ENCODE peak calls at places on chromosomes 2 and 18, in eight cellular contexts. I is breast epithelium, A is right lobe of liver, D is body of pancreas, T is HepG2, L is sigmoid colon, X is uterus, E is ovary. O is an unnamed sample.

GRCh38 chr18:23981369-23981768 is 33.2 kb upstream of the TTC39C start:
- DNase-seq in T (no peak), E (no peak), I (no peak), A (no peak), L (no peak), D (no peak), X (no peak), O (no peak)

GRCh38 chr2:108454440-108454839 is 5.4 kb downstream of the GCC2 start:
- DNase-seq in T (no peak), I (no peak), D (no peak), E (no peak), X (no peak), L (no peak), A (no peak), O (no peak)

GRCh38 chr18:40708726-40709125 is 1246.3 kb upstream of the PIK3C3 start:
- DNase-seq in T (no peak), I (no peak), E (no peak), L (no peak), A (no peak), D (no peak), X (no peak), O (no peak)

GRCh38 chr2:234827096-234827860 is 124.5 kb upstream of the SH3BP4 start:
- DNase-seq in T (no peak), X (no peak), I (no peak), A (no peak), L (no peak), E (no peak), D (no peak), O (no peak)

GRCh38 chr2:192124576-192124975 is 70.2 kb downstream of the TMEFF2 start:
- DNase-seq in L (no peak), T (no peak), I (no peak), X (no peak), E (no peak), A (no peak), D (no peak), O (no peak)

GRCh38 chr2:126399001-126399400 is 257.0 kb upstream of the GYPC start:
- DNase-seq in I (no peak), X (no peak), E (no peak), L (no peak), A (no peak), D (no peak), T (peak; percentile 3), O (no peak)

GRCh38 chr2:84628486-84628885 is 112.2 kb downstream of the DNAH6 start:
- DNase-seq in A (no peak), I (no peak), X (no peak), L (no peak), T (no peak), D (no peak), E (no peak), O (no peak)

GRCh38 chr18:55983433-55983832 is 395.4 kb upstream of the TCF4 start:
- DNase-seq in X (no peak), A (no peak), D (no peak), E (no peak), L (no peak), I (no peak), T (no peak), O (no peak)

GRCh38 chr2:74516650-74517049 is 2.4 kb downstream of the TLX2 start:
- DNase-seq in I (no peak), T (no peak), X (no peak), L (no peak), D (no peak), A (no peak), E (no peak), O (no peak)
- H3K27me3 ChIP-seq in I (peaks cover 86% of the 10 kb centered on the region), T (no peaks in the 10 kb centered on the region), X (peaks cover 49% of the 10 kb centered on the region), L (peaks cover 51% of the 10 kb centered on the region), D (no peaks in the 10 kb centered on the region), A (peaks cover 6% of the 10 kb centered on the region), E (peaks cover 18% of the 10 kb centered on the region), O (peaks cover 44% of the 10 kb centered on the region)

GRCh38 chr2:176105727-176106635 is 1.1 kb upstream of the HOXD11 start:
- DNase-seq in X (no peak), D (no peak), A (no peak), I (no peak), T (no peak), E (no peak), L (peak; percentile 66), O (no peak)

GRCh38 chr2:176107731-176108181 is 676 bp downstream of the HOXD11 start:
- DNase-seq in I (no peak), D (no peak), X (peak; percentile 45), A (no peak), L (peak; percentile 64), E (no peak), T (no peak), O (peak; percentile 4)

GRCh38 chr2:176105078-176105726 is 1.9 kb upstream of the HOXD11 start:
- DNase-seq in I (no peak), D (no peak), L (peak; percentile 74), A (no peak), E (no peak), T (no peak), X (no peak), O (no peak)

GRCh38 chr2:176104338-176105077 is 2.6 kb upstream of the HOXD11 start:
- DNase-seq in A (no peak), T (no peak), L (peak; percentile 78), X (peak; percentile 60), E (no peak), I (no peak), D (no peak), O (no peak)

DNA sequence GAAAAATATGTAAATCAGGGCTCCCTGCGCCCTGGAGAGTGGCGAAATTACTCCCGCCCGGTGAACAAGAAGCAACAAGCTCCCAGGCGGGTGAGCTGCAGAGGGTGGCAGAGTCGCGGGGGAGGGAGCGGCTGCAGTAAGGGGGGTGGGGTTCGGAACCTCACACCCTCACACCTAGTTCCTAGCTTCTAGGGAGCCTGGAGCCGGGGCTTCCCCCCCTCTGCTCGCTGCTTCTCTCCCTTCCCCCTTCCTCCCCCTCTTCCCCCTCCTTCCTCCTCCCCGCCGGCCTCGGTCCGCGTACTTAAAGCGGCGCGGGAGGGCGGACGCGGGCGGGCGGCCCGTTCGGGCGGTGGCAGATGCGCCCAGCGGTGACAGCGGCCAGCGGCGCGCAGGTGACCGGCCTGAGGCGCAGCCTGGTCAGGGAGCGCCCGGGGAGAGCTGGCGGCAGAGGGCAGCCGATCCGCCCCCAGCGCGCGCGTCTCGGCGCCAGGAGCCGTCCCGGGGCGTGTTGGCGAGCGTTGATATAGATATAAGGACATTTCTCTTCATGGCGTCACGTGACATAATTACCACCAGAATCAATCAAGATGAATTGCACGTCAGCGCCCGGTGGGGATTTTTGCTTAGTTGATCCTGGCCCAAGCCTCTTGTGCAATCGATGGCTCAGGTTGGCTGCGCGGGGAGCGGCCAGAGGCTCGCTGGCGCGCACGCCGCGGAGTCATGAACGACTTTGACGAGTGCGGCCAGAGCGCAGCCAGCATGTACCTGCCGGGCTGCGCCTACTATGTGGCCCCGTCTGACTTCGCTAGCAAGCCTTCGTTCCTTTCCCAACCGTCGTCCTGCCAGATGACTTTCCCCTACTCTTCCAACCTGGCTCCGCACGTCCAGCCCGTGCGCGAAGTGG is at the start of gene HOXD11:
- DNase-seq in E (no peak), I (no peak), A (peak; percentile 60), X (peak; percentile 80), D (peak; percentile 42), L (peak; percentile 92), T (no peak), O (peak; percentile 81)
- TF ChIP-seq POLR2A in E (no peak), I (no peak), A (no peak), X (peak; percentile 56), D (no peak), L (peak; percentile 68), T (no peak), O (peak; percentile 42)

GRCh38 chr2:70790079-70790963 is at the start of gene FIGLA:
- DNase-seq in I (no peak), E (no peak), D (peak; percentile 12), T (no peak), X (no peak), A (no peak), L (no peak), O (no peak)

GRCh38 chr2:70789304-70790078 is 952 bp downstream of the FIGLA start:
- DNase-seq in A (peak; percentile 58), T (peak; percentile 58), L (peak; percentile 71), X (peak; percentile 27), I (peak; percentile 20), E (no peak), D (peak; percentile 82), O (peak; percentile 48)

GRCh38 chr2:70779911-70780580 is 10.4 kb downstream of the FIGLA start:
- DNase-seq in T (no peak), X (no peak), A (no peak), I (no peak), L (no peak), D (no peak), E (no peak), O (no peak)

GRCh38 chr2:70784320-70784719 is 6.1 kb downstream of the FIGLA start:
- DNase-seq in E (no peak), I (no peak), T (no peak), X (no peak), A (no peak), D (no peak), L (no peak), O (no peak)

DNA sequence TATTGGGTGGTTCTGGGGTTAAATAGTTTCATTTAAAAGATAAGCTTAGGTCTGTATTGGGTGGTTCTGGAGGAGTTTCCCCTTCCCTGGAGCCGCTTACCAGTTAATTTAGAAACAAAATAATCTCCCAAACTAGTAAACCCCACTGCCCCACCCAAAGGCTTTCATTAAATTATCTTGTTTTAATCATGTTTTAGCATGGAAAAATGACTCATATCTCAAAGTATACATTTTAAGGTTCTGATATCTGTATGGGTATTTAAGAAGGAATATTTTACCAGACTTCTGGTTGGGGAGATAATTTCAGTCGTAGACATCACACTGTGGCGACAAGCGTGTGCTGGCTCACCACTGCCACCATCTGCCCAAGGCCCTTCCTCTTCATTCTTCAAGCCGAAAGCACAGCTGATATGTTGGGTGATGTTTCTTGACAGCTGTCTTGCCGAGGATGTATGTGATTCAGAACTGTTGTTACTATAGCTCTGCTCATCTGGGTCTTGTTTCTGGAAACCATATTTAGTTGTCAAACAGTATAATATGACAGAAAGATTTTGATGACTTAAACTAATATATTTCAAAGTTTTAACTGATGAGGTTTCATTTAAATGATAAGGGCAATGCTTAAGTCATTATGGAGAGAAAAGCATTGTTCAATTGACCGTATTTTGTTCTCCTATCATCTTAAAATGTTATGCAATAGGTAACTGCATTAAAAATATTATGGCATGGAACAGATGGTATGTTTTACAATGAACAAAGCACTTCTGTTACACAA is 5.1 kb downstream of the FIGLA start:
- DNase-seq in I (no peak), A (no peak), X (no peak), T (peak; percentile 38), D (peak; percentile 27), E (no peak), L (no peak), O (no peak)
- TF ChIP-seq CTCF in I (no peak), A (peak; percentile 27), X (no peak), T (peak; percentile 78), D (peak; percentile 10), E (no peak), L (no peak), O (no peak)

GRCh38 chr18:48129621-48130082 is 199.2 kb upstream of the SMAD2 start:
- DNase-seq in T (no peak), D (no peak), A (no peak), I (no peak), X (peak; percentile 67), E (peak; percentile 70), L (no peak), O (no peak)

GRCh38 chr18:48132993-48133674 is 202.7 kb upstream of the SMAD2 start:
- DNase-seq in T (no peak), D (no peak), L (no peak), X (no peak), A (no peak), E (no peak), I (no peak), O (no peak)

GRCh38 chr18:48127546-48128105 is 197.2 kb upstream of the SMAD2 start:
- DNase-seq in L (no peak), X (no peak), E (peak; percentile 61), I (no peak), T (no peak), A (no peak), D (no peak), O (no peak)

GRCh38 chr18:48133675-48134251 is 203.3 kb upstream of the SMAD2 start:
- DNase-seq in X (no peak), L (no peak), A (peak; percentile 37), I (peak; percentile 59), D (peak; percentile 31), T (no peak), E (peak; percentile 39), O (peak; percentile 70)

GRCh38 chr18:48131042-48131441 is 200.6 kb upstream of the SMAD2 start:
- DNase-seq in A (peak; percentile 72), X (no peak), I (no peak), L (no peak), E (no peak), T (no peak), D (no peak), O (no peak)
- H3K27me3 ChIP-seq in A (no peaks in the 10 kb centered on the region), X (no peaks in the 10 kb centered on the region), I (no peaks in the 10 kb centered on the region), L (no peaks in the 10 kb centered on the region), E (no peaks in the 10 kb centered on the region), T (peaks cover 2% of the 10 kb centered on the region), D (no peaks in the 10 kb centered on the region), O (no peaks in the 10 kb centered on the region)